ENCODE peak calls at places on chromosome 7, in nine cellular contexts. G is adipocyte; R is esophagus squamous epithelium; X is ovary; I is lower lobe of right lung; V is IMR-90; K is GM23248; U is adrenal gland; P is CD4-positive, CD25-positive, alpha-beta regulatory T cell. B is an unnamed sample. For H3K4me1, the result is how much of the 10 kb centered on the place peaks cover.

GRCh38 chr7:96300487-96300886 is 21.4 kb downstream of the SLC25A13 start:
- DNase-seq in R (no peak), V (no peak), I (no peak), U (no peak), P (no peak), G (no peak), X (no peak), K (no peak), B (no peak)

GRCh38 chr7:77315102-77315501 is 101.0 kb downstream of the GSAP start:
- DNase-seq in K (peak), P (no peak), G (peak), I (no peak), X (no peak), U (no peak), V (peak), R (no peak), B (no peak)

GRCh38 chr7:151993977-151994676 is 31.3 kb upstream of the GALNT11 start:
- DNase-seq in K (peak), I (no peak), X (no peak), R (no peak), P (no peak), G (no peak), U (no peak), V (no peak), B (no peak)

GRCh38 chr7:28093617-28094232 is 86.9 kb downstream of the JAZF1 start:
- DNase-seq in I (peak), V (peak), R (no peak), U (peak), X (peak), K (peak), P (peak), G (peak), B (peak)

GRCh38 chr7:30214651-30215137 is 69.7 kb upstream of the ZNRF2 start:
- DNase-seq in X (no peak), I (no peak), G (no peak), U (no peak), K (no peak), P (no peak), V (no peak), R (no peak), B (no peak)

GRCh38 chr7:36279251-36279925 is 110.3 kb upstream of the ANLN start:
- DNase-seq in G (peak), U (no peak), P (no peak), I (no peak), X (no peak), V (peak), R (no peak), K (no peak), B (no peak)

GRCh38 chr7:19122018-19122588 is 4.7 kb upstream of the TWIST1 start:
- DNase-seq in V (peak), K (peak), R (no peak), G (peak), X (no peak), U (no peak), P (no peak), I (no peak), B (no peak)

GRCh38 chr7:55325371-55325792 is 39.8 kb upstream of the LANCL2 start:
- DNase-seq in P (no peak), U (peak), X (peak), K (peak), V (peak), R (no peak), G (peak), I (no peak), B (peak)

GRCh38 chr7:45236666-45237065 is 79.1 kb downstream of the RAMP3 start:
- DNase-seq in U (no peak), G (no peak), K (peak), R (no peak), P (no peak), V (peak), X (no peak), I (no peak), B (no peak)

GRCh38 chr7:101527844-101528667 is 101.0 kb downstream of the MYL10 start:
- DNase-seq in X (no peak), G (peak), R (no peak), P (no peak), K (no peak), V (peak), I (peak), U (no peak), B (peak)

GRCh38 chr7:26078437-26079362 is 73.3 kb upstream of the NFE2L3 start:
- DNase-seq in R (peak), K (peak), X (peak), I (peak), V (no peak), U (peak), G (peak), P (peak), B (peak)

GRCh38 chr7:150756858-150757257 is 19.6 kb downstream of the GIMAP5 start:
- DNase-seq in R (no peak), I (no peak), U (no peak), V (no peak), X (no peak), G (peak), K (peak), P (peak), B (no peak)

GRCh38 chr7:98234429-98235147 is 17.4 kb downstream of the TECPR1 start:
- DNase-seq in U (no peak), G (peak), K (no peak), R (no peak), V (peak), P (no peak), I (no peak), X (no peak), B (no peak)

GRCh38 chr7:1678571-1679325 is 8.7 kb downstream of the ELFN1 start:
- DNase-seq in R (no peak), I (no peak), K (no peak), V (no peak), P (no peak), U (peak), G (no peak), X (no peak), B (peak)

GRCh38 chr7:73669316-73669715 is 1.7 kb downstream of the VPS37D start:
- DNase-seq in U (no peak), R (no peak), K (no peak), X (no peak), G (no peak), V (no peak), I (no peak), P (no peak), B (no peak)

DNA sequence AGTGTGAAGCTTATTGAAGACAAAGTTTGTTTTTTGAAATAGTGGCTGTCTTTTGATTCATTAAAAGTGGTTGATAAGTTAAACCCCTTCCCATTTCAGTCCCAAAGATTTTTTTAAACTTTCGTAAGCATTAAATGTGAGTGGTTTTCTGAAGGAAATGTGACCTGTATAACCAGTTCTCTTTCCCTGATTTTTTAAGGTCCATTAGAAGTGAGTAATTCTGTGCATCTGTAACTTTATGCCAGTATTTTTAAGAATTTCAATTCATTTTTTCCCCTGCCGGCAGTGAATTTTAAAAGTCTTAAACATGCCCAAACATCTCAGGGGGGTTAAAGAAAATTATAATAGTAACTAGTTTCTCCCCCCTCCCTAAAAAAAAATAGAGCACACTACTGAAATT is 254.6 kb upstream of the SP8 start:
- DNase-seq in U (no peak), X (no peak), V (no peak), G (no peak), I (no peak), R (no peak), K (no peak), P (no peak), B (no peak)
- H3K4me3 ChIP-seq in U (no peak), X (no peak), V (no peak), G (no peak), I (no peak), R (no peak), K (no peak), P (no peak), B (no peak)

GRCh38 chr7:2709553-2710165 is 21.7 kb downstream of the AMZ1 start:
- DNase-seq in G (peak), P (peak), X (peak), V (peak), K (peak), R (no peak), U (peak), I (peak), B (peak)
- H3K4me1 ChIP-seq in G (under half), P (under half), X (under half), V (under half), K (under half), R (under half), U (under half), I (under half), B (under half)

DNA sequence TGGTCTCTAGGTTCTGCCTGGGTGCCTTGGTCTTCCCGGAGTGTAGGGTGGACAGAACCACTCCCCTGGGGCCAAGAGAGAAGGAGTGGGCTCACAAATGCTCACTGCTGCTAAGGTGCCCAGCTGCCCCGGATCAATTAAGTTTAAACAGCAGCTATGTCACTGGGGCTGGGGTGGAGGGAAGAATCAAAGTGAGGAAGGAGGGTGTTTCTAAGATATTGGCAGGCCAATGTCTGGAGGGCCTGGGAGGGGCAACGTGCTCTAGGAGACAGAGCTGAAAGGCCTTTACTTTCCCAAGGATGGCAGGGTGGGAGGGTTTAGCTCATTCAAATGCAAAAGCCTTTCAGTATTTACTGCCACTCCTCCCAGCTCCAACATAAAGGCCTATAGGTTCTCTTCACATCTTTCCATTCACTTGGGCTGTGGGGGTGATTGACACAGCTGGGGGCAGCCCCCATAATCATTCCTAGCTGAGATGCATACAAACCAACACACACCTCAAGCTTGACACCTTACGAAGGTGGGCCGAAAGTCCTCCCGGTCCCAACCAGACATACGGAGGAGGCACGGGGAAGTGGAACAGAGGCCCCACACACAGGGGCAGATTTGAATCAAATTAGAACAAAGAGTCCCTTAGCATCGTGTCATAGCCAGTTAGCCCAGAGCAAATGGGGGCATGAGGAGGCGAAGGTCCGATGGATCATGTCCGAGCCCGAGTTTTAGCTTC is 108.0 kb upstream of the EFCAB10 start:
- DNase-seq in I (no peak), R (no peak), G (no peak), V (no peak), P (no peak), K (no peak), X (no peak), U (no peak), B (no peak)
- H3K4me3 ChIP-seq in I (no peak), R (no peak), G (no peak), V (no peak), P (no peak), K (no peak), X (no peak), U (no peak), B (no peak)

GRCh38 chr7:107063245-107064120 is 19.0 kb downstream of the PRKAR2B start:
- DNase-seq in R (no peak), V (no peak), I (no peak), U (no peak), X (no peak), P (no peak), K (no peak), G (no peak), B (no peak)
- H3K4me1 ChIP-seq in R (under half), V (under half), I (under half), U (under half), X (under half), P (under half), K (under half), G (under half), B (under half)

DNA sequence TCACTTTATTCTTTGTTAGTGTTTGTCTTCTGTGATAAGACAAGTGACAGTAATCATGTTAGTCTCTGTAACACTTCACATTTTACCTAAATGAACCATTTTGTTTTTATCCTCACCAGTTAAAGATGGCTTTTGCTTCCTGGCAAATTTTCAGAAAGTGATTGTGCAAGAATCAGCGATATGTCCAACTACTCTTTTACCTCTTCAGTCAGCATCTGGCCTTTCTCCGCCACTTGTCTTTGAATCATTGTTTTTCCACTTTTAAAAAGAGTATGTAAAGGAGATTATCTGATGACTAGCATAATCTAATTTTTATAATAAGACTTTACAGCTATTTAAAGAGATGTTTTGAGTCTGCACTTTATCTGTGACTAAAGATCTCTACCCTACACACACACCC is 3.5 kb downstream of the DGKB start:
- DNase-seq in K (no peak), V (no peak), G (no peak), R (no peak), I (no peak), X (no peak), P (no peak), U (no peak), B (no peak)
- H3K4me3 ChIP-seq in K (no peak), V (no peak), G (peak), R (no peak), I (no peak), X (no peak), P (no peak), U (no peak), B (no peak)

B was measured in stomach.